ENCODE peak calls at places on chromosomes 16 and 17, in ten cellular contexts. N is heart left ventricle; Y is prostate gland; Q is tibial nerve; S is mammary epithelial cell; C is heart right ventricle; V is upper lobe of right lung; G is fibroblast of lung; F is CD8-positive, alpha-beta T cell; Z is neural progenitor cell. T is an unnamed sample.

GRCh38 chr16:58307583-58308312 is 12.9 kb upstream of the PRSS54 start:
- DNase-seq in N (no peak), Y (no peak), Q (no peak), S (no peak), C (no peak), V (no peak), G (no peak), F (no peak), Z (no peak), T (no peak)

GRCh38 chr17:39400547-39401411 is 647 bp downstream of the FBXL20 start:
- DNase-seq in N (peak; percentile 33), Y (no peak), Q (peak; percentile 10), S (peak; percentile 29), C (peak; percentile 30), V (peak; percentile 74), G (no peak), F (no peak), Z (no peak), T (no peak)

GRCh38 chr17:33053641-33054040 is 62.0 kb downstream of the SPACA3 start:
- DNase-seq in N (no peak), Y (no peak), Q (no peak), S (no peak), C (no peak), V (no peak), G (no peak), F (no peak), Z (no peak), T (no peak)

GRCh38 chr16:17173134-17173729 is 297.5 kb downstream of the XYLT1 start:
- DNase-seq in N (peak; percentile 39), Y (no peak), Q (peak; percentile 73), S (peak; percentile 1), C (no peak), V (peak; percentile 67), G (peak; percentile 56), F (no peak), Z (no peak), T (no peak)

GRCh38 chr17:37060094-37060493 is 111.3 kb downstream of the AATF start:
- DNase-seq in N (no peak), Y (no peak), Q (no peak), S (no peak), C (no peak), V (no peak), G (no peak), F (no peak), Z (no peak), T (no peak)

GRCh38 chr17:54404259-54404658 is 496.4 kb upstream of the TOM1L1 start:
- DNase-seq in N (no peak), Y (no peak), Q (no peak), S (peak; percentile 46), C (no peak), V (no peak), G (no peak), F (no peak), Z (no peak), T (no peak)

GRCh38 chr17:3026856-3027751 is 36.3 kb downstream of the OR1D5 start:
- DNase-seq in N (no peak), Y (no peak), Q (no peak), S (no peak), C (no peak), V (peak; percentile 53), G (peak; percentile 58), F (no peak), Z (peak; percentile 23), T (no peak)

GRCh38 chr16:20906225-20906870 is 5.8 kb downstream of the LYRM1 start:
- DNase-seq in N (no peak), Y (no peak), Q (peak; percentile 46), S (peak; percentile 67), C (no peak), V (no peak), G (peak; percentile 93), F (no peak), Z (no peak), T (no peak)

DNA sequence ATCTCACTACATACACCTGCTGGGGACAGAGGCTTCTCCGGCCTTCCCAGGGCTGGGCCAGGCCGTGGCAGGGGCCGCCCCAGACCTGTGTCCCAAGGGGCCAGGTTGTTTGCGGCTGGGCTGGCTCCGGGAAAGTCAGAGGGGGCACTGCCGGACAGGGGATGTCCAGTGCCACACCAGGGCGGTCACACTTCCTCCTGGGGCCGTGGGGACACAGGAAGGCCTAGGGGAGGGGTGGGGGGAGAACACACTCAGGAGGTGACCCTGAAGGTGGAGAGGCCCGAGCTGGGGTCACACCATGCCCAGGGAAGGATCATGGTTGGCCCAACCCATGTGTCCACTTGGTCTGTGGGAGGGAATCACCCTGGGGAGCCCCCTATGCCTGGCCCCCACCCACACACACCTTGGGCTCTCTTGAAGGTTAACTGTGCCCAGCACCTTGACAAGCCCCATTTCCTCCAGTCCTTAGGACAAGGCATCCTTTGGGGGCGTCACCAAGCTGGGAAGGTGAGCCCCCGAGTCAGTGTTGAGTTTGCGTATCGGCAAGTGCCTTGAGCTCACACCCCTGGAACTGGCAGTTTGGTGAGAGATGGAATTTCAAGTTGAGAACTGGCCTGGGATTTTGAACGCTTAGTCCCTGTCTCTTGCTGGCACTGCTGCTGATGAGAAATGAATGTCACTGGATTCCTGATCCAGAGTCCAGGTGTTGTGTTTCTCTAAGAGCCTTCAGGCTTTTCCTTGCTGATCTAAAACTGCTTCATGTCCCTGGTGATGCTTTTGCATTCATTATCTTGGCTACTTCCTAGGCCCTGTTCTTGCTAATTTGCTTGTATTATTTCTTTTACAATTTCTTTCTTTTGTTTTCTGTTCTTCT is 7.7 kb upstream of the ACTG1 start:
- DNase-seq in N (no peak), Y (no peak), Q (no peak), S (no peak), C (no peak), V (peak; percentile 67), G (no peak), F (no peak), Z (peak; percentile 7), T (no peak)
- H3K4me3 ChIP-seq in N (no peak overlapping the region), Y (peak overlapping the region; percentile 51), Q (no peak overlapping the region), S (peak overlapping the region; percentile 45), C (no peak overlapping the region), V (peak overlapping the region; percentile 53), G (no peak overlapping the region), F (no peak overlapping the region), Z (peak overlapping the region; percentile 43), T (peak overlapping the region; percentile 59)

GRCh38 chr17:19747159-19747719 is 859 bp downstream of the ALDH3A1 start:
- DNase-seq in N (no peak), Y (no peak), Q (no peak), S (no peak), C (no peak), V (no peak), G (no peak), F (no peak), Z (no peak), T (no peak)

GRCh38 chr17:19743101-19744100 is 4.7 kb downstream of the ALDH3A1 start:
- DNase-seq in N (no peak), Y (no peak), Q (no peak), S (no peak), C (no peak), V (peak; percentile 60), G (no peak), F (no peak), Z (no peak), T (no peak)

GRCh38 chr17:19746517-19746916 is 1.6 kb downstream of the ALDH3A1 start:
- DNase-seq in N (no peak), Y (no peak), Q (no peak), S (no peak), C (no peak), V (no peak), G (no peak), F (no peak), Z (no peak), T (no peak)

GRCh38 chr17:19744492-19744891 is 3.6 kb downstream of the ALDH3A1 start:
- DNase-seq in N (peak; percentile 36), Y (no peak), Q (no peak), S (no peak), C (no peak), V (no peak), G (no peak), F (no peak), Z (no peak), T (no peak)

DNA sequence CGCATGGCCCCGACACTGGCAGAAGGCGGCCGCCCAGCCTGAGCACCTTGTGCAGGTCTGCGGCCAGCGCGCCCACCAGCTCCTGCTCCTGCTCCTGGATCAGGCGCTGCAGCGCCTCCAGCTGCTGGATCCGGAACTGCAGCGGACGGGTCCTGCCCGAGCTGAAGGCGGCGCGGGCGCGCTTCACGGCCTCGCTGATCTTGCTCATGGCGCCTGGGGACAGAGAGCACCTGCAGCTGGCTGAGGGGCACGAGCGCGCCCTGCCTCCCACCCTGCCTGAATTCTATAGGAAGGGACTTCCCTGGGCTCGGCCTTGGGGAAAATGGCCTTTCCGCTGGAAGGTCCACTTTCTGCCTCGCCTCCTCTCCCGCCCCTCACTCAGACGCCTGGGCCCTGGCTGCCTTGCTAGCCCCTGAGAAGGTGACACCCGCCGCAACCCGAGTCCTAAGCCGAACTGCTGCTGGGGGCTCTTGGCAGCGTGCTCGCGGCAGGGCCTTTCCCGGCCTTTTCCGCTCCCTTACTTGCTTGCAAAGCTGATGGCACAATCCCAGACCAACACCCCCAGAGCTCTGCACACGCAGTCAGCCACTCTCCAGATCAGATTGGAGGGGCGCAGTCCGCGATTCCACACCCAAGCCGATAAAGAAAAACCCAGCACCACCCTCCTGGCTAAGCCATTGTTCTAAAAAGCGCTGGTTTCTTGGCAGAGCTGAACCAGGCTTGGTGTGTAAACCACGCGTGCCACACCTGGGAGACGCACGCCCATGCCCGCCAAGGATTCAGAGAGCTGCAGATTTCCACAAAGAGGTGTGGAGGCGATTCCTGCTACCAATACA is 3.0 kb downstream of the ALDH3A1 start:
- DNase-seq in N (peak; percentile 89), Y (peak; percentile 91), Q (peak; percentile 99), S (peak; percentile 57), C (peak; percentile 93), V (peak; percentile 95), G (peak; percentile 63), F (peak; percentile 73), Z (peak; percentile 95), T (no peak)
- TF ChIP-seq CTCF in N (peak; percentile 91), Y (peak; percentile 94), Q (peak; percentile 90), S (peak; percentile 87), C (peak; percentile 90), V (peak; percentile 93), G (peak; percentile 57), F (peak; percentile 77), Z (peak; percentile 82), T (peak; percentile 69)

GRCh38 chr16:48623304-48624016 is 13.5 kb upstream of the N4BP1 start:
- DNase-seq in N (peak; percentile 84), Y (peak; percentile 78), Q (peak; percentile 70), S (peak; percentile 87), C (peak; percentile 87), V (peak; percentile 93), G (peak; percentile 84), F (peak; percentile 71), Z (peak; percentile 87), T (peak; percentile 52)
- H3K4me3 ChIP-seq in N (peak overlapping the region; percentile 60), Y (peak overlapping the region; percentile 33), Q (peak overlapping the region; percentile 27), S (peak overlapping the region; percentile 48), C (peak overlapping the region; percentile 26), V (peak overlapping the region; percentile 41), G (peak overlapping the region; percentile 38), F (peak overlapping the region; percentile 53), Z (peak overlapping the region; percentile 37), T (peak overlapping the region; percentile 44)

GRCh38 chr17:81572499-81573030 is 20.4 kb upstream of the FAAP100 start:
- DNase-seq in N (no peak), Y (no peak), Q (no peak), S (no peak), C (no peak), V (no peak), G (no peak), F (no peak), Z (no peak), T (no peak)

GRCh38 chr17:81576621-81577277 is 24.6 kb upstream of the FAAP100 start:
- DNase-seq in N (no peak), Y (no peak), Q (no peak), S (peak; percentile 70), C (no peak), V (no peak), G (peak; percentile 74), F (no peak), Z (no peak), T (peak; percentile 84)

GRCh38 chr17:81573794-81574642 is 21.9 kb upstream of the FAAP100 start:
- DNase-seq in N (no peak), Y (no peak), Q (no peak), S (no peak), C (no peak), V (no peak), G (no peak), F (no peak), Z (no peak), T (no peak)

GRCh38 chr17:81575836-81576235 is 23.7 kb upstream of the FAAP100 start:
- DNase-seq in N (no peak), Y (no peak), Q (no peak), S (no peak), C (no peak), V (no peak), G (no peak), F (no peak), Z (no peak), T (no peak)

GRCh38 chr17:81574643-81574956 is 22.4 kb upstream of the FAAP100 start:
- DNase-seq in N (no peak), Y (no peak), Q (no peak), S (no peak), C (no peak), V (no peak), G (no peak), F (no peak), Z (no peak), T (no peak)
- TF ChIP-seq CTCF in N (no peak), Y (no peak), Q (no peak), S (no peak), C (no peak), V (no peak), G (no peak), F (no peak), Z (no peak), T (no peak)

T was measured in LNCaP clone FGC.